ENCODE peak calls at places on chromosomes 5 and 9, in nine cellular contexts. G, D, V, S, U, Q, W, B and J are unnamed samples.

GRCh38 chr5:89087551-89088318 is 204.8 kb upstream of the MEF2C start:
- DNase-seq in G (no peak), D (no peak), V (no peak), S (no peak), U (no peak), Q (no peak), W (no peak), B (no peak), J (peak)

GRCh38 chr9:13354733-13355132 is 75.2 kb upstream of the MPDZ start:
- DNase-seq in G (no peak), D (no peak), V (no peak), S (no peak), U (peak), Q (no peak), W (no peak), B (no peak), J (no peak)

GRCh38 chr5:60382761-60383160 is 317.2 kb downstream of the DEPDC1B start:
- DNase-seq in G (no peak), D (no peak), V (no peak), S (no peak), U (peak), Q (no peak), W (no peak), B (no peak), J (peak)

GRCh38 chr5:177370488-177371119 is 12.9 kb downstream of the RGS14 start:
- DNase-seq in G (peak), D (peak), V (no peak), S (peak), U (peak), Q (peak), W (peak), B (peak), J (peak)

GRCh38 chr5:160036243-160036642 is 27.3 kb downstream of the TTC1 start:
- DNase-seq in G (no peak), D (no peak), V (no peak), S (no peak), U (no peak), Q (no peak), W (no peak), B (no peak), J (no peak)

GRCh38 chr9:130830199-130830598 is 4.9 kb upstream of the ABL1 start:
- DNase-seq in G (no peak), D (no peak), V (no peak), S (no peak), U (no peak), Q (no peak), W (no peak), B (no peak), J (no peak)

GRCh38 chr9:108478871-108479332 is 376.9 kb downstream of the ACTL7B start:
- DNase-seq in G (no peak), D (no peak), V (no peak), S (no peak), U (peak), Q (no peak), W (no peak), B (no peak), J (no peak)

GRCh38 chr5:180099733-180100611 is 28.4 kb upstream of the RNF130 start:
- DNase-seq in G (no peak), D (no peak), V (no peak), S (no peak), U (no peak), Q (no peak), W (no peak), B (no peak), J (no peak)

GRCh38 chr5:150905312-150905683 is 518 bp upstream of the ZNF300 start:
- DNase-seq in G (no peak), D (no peak), V (no peak), S (no peak), U (no peak), Q (no peak), W (no peak), B (no peak), J (no peak)

GRCh38 chr9:134422701-134423100 is 96.4 kb downstream of the RXRA start:
- DNase-seq in G (no peak), D (no peak), V (no peak), S (no peak), U (no peak), Q (no peak), W (no peak), B (no peak), J (no peak)

GRCh38 chr5:51389582-51390463 is 6.6 kb downstream of the ISL1 start:
- DNase-seq in G (no peak), D (no peak), V (no peak), S (no peak), U (peak), Q (no peak), W (no peak), B (no peak), J (peak)

GRCh38 chr5:1546556-1546955 is 22.8 kb upstream of the LPCAT1 start:
- DNase-seq in G (no peak), D (no peak), V (no peak), S (no peak), U (no peak), Q (peak), W (no peak), B (peak), J (no peak)

GRCh38 chr9:100324594-100325200 is 28.0 kb downstream of the TEX10 start:
- DNase-seq in G (no peak), D (no peak), V (no peak), S (no peak), U (peak), Q (no peak), W (no peak), B (no peak), J (peak)

GRCh38 chr5:108122701-108123100 is 259.2 kb downstream of the FBXL17 start:
- DNase-seq in G (no peak), D (no peak), V (no peak), S (no peak), U (peak), Q (no peak), W (no peak), B (no peak), J (no peak)

GRCh38 chr5:26568316-26568715 is 470.1 kb downstream of the CDH9 start:
- DNase-seq in G (no peak), D (no peak), V (no peak), S (no peak), U (no peak), Q (no peak), W (no peak), B (peak), J (no peak)

GRCh38 chr9:131069699-131070098 is 26.6 kb upstream of the AIF1L start:
- DNase-seq in G (no peak), D (no peak), V (no peak), S (no peak), U (no peak), Q (no peak), W (no peak), B (no peak), J (no peak)